ENCODE peak calls at places on chromosomes 13 and 19, in five cellular contexts. E is RWPE1, W is Ammon's horn, Q is AG10803, Z is NCI-H1417. M is an unnamed sample.

GRCh38 chr13:99053636-99054233 is 75.9 kb upstream of the DOCK9 start:
- DNase-seq in E (no peak), W (no peak), Q (no peak), Z (peak), M (peak)

GRCh38 chr19:3431760-3432397 is 48.4 kb downstream of the SMIM24 start:
- DNase-seq in E (no peak), W (no peak), Q (no peak), Z (no peak), M (no peak)

GRCh38 chr19:3670796-3671679 is 29.2 kb downstream of the PIP5K1C start:
- DNase-seq in E (no peak), W (no peak), Q (peak), Z (no peak), M (no peak)

GRCh38 chr13:36074659-36075058 is 56.5 kb downstream of the DCLK1 start:
- DNase-seq in E (no peak), W (peak), Q (no peak), Z (peak), M (no peak)

GRCh38 chr19:46845959-46846459 is 4.6 kb downstream of the AP2S1 start:
- DNase-seq in E (no peak), W (no peak), Q (no peak), Z (no peak), M (peak)

GRCh38 chr19:1668339-1669123 is 16.1 kb upstream of the TCF3 start:
- DNase-seq in E (no peak), W (no peak), Q (no peak), Z (no peak), M (peak)

GRCh38 chr19:11642902-11643301 is 45.6 kb downstream of the ZNF627 start:
- DNase-seq in E (no peak), W (no peak), Q (no peak), Z (no peak), M (no peak)

GRCh38 chr19:23698711-23699520 is 11.9 kb upstream of the ZNF675 start:
- DNase-seq in E (peak), W (no peak), Q (no peak), Z (peak), M (no peak)

GRCh38 chr19:1648156-1648925 is 4.1 kb downstream of the TCF3 start:
- DNase-seq in E (no peak), W (no peak), Q (no peak), Z (no peak), M (no peak)

GRCh38 chr13:21225082-21225481 is 48.6 kb downstream of the MRPL57 start:
- DNase-seq in E (no peak), W (no peak), Q (no peak), Z (peak), M (no peak)

GRCh38 chr13:76853481-76853880 is 32.7 kb downstream of the KCTD12 start:
- DNase-seq in E (no peak), W (no peak), Q (no peak), Z (no peak), M (no peak)

GRCh38 chr13:44848956-44849748 is 140.1 kb downstream of the NUFIP1 start:
- DNase-seq in E (no peak), W (peak), Q (peak), Z (no peak), M (no peak)

GRCh38 chr19:42129399-42130253 is 2.6 kb downstream of the POU2F2 start:
- DNase-seq in E (peak), W (peak), Q (peak), Z (no peak), M (no peak)

GRCh38 chr19:5172859-5173577 is 167.6 kb downstream of the PTPRS start:
- DNase-seq in E (peak), W (peak), Q (peak), Z (no peak), M (peak)

GRCh38 chr19:19185853-19186728 is 5.9 kb downstream of the BORCS8 start:
- DNase-seq in E (no peak), W (no peak), Q (peak), Z (peak), M (peak)

GRCh38 chr13:30148171-30148754 is 159.1 kb downstream of the KATNAL1 start:
- DNase-seq in E (no peak), W (no peak), Q (no peak), Z (no peak), M (no peak)

GRCh38 chr13:35979378-35979911 is 151.7 kb downstream of the DCLK1 start:
- DNase-seq in E (peak), W (peak), Q (peak), Z (no peak), M (no peak)

GRCh38 chr19:15863272-15863671 is 34.6 kb downstream of the CYP4F2 start:
- DNase-seq in E (peak), W (no peak), Q (no peak), Z (no peak), M (no peak)

GRCh38 chr13:33799950-33800592 is 17.9 kb upstream of the RFC3 start:
- DNase-seq in E (peak), W (peak), Q (peak), Z (peak), M (peak)

GRCh38 chr13:39600766-39601165 is 2.2 kb downstream of the LHFPL6 start:
- DNase-seq in E (no peak), W (peak), Q (no peak), Z (no peak), M (no peak)

GRCh38 chr19:8609210-8610040 is 1.1 kb downstream of the ADAMTS10 start:
- DNase-seq in E (no peak), W (peak), Q (peak), Z (no peak), M (peak)

GRCh38 chr13:39038569-39038898 is 278 bp downstream of the NHLRC3 start:
- DNase-seq in E (no peak), W (peak), Q (peak), Z (no peak), M (peak)

M was measured in OCI-M1.